ENCODE peak calls at places on chromosomes 1 and 21, in seven cellular contexts. X is GM18507, K is NCI-H2081, E is cardiac muscle cell, C is cardiac fibroblast, T is GM12891, P is naive B cell. A is an unnamed sample.

GRCh38 chr1:10212476-10212875 is 2.1 kb downstream of the KIF1B start:
- DNase-seq in X (no peak), K (no peak), E (no peak), C (no peak), T (no peak), P (no peak), A (no peak)

GRCh38 chr1:224198572-224198971 is 15.5 kb downstream of the DEGS1 start:
- DNase-seq in X (no peak), K (no peak), E (no peak), C (no peak), T (no peak), P (no peak), A (no peak)

GRCh38 chr1:116471241-116471640 is 98.2 kb downstream of the ATP1A1 start:
- DNase-seq in X (no peak), K (no peak), E (no peak), C (no peak), T (no peak), P (no peak), A (no peak)

GRCh38 chr1:101506541-101507164 is 269.8 kb downstream of the S1PR1 start:
- DNase-seq in X (peak; percentile 2), K (peak; percentile 32), E (peak; percentile 56), C (peak; percentile 51), T (no peak), P (peak; percentile 30), A (peak; percentile 39)

GRCh38 chr1:61268546-61269243 is 186.3 kb downstream of the NFIA start:
- DNase-seq in X (no peak), K (no peak), E (no peak), C (no peak), T (no peak), P (no peak), A (no peak)

GRCh38 chr1:99469641-99470040 is 176.3 kb upstream of the PALMD start:
- DNase-seq in X (no peak), K (no peak), E (no peak), C (no peak), T (no peak), P (no peak), A (no peak)

GRCh38 chr1:204455063-204455830 is 39.4 kb downstream of the PIK3C2B start:
- DNase-seq in X (no peak), K (no peak), E (no peak), C (no peak), T (no peak), P (no peak), A (no peak)

GRCh38 chr21:35933466-35933865 is 126.9 kb downstream of the SETD4 start:
- DNase-seq in X (no peak), K (no peak), E (no peak), C (peak; percentile 83), T (no peak), P (no peak), A (peak; percentile 90)

GRCh38 chr21:36209626-36210171 is 53.1 kb downstream of the DOP1B start:
- DNase-seq in X (no peak), K (peak; percentile 58), E (peak; percentile 56), C (peak; percentile 51), T (no peak), P (peak; percentile 25), A (peak; percentile 71)

GRCh38 chr1:22936681-22937080 is 36.0 kb downstream of the LACTBL1 start:
- DNase-seq in X (no peak), K (no peak), E (no peak), C (no peak), T (no peak), P (no peak), A (no peak)

GRCh38 chr1:1199961-1200875 is 6.2 kb downstream of the TNFRSF18 start:
- DNase-seq in X (no peak), K (no peak), E (no peak), C (no peak), T (no peak), P (no peak), A (no peak)

GRCh38 chr1:230073371-230074035 is 6.5 kb downstream of the GALNT2 start:
- DNase-seq in X (no peak), K (no peak), E (no peak), C (no peak), T (no peak), P (no peak), A (peak; percentile 62)

GRCh38 chr1:17434591-17434990 is 4.9 kb downstream of the RCC2 start:
- DNase-seq in X (no peak), K (no peak), E (no peak), C (no peak), T (no peak), P (no peak), A (no peak)

GRCh38 chr1:50099654-50100053 is 9.1 kb upstream of the ELAVL4 start:
- DNase-seq in X (no peak), K (no peak), E (no peak), C (no peak), T (no peak), P (no peak), A (no peak)

GRCh38 chr1:165697491-165697880 is 876 bp downstream of the ALDH9A1 start:
- DNase-seq in X (no peak), K (no peak), E (no peak), C (peak; percentile 10), T (no peak), P (no peak), A (peak; percentile 22)

GRCh38 chr1:91092503-91092902 is 70.7 kb upstream of the ZNF644 start:
- DNase-seq in X (no peak), K (no peak), E (no peak), C (no peak), T (no peak), P (no peak), A (no peak)

GRCh38 chr1:159302036-159302435 is at the start of gene FCER1A:
- DNase-seq in X (no peak), K (no peak), E (no peak), C (no peak), T (no peak), P (no peak), A (no peak)

GRCh38 chr1:24932284-24932683 is 2.2 kb upstream of the RUNX3 start:
- DNase-seq in X (no peak), K (peak; percentile 21), E (peak; percentile 76), C (peak; percentile 18), T (peak; percentile 79), P (peak; percentile 72), A (no peak)

GRCh38 chr1:55634516-55634915 is 419.4 kb upstream of the USP24 start:
- DNase-seq in X (no peak), K (no peak), E (no peak), C (no peak), T (no peak), P (no peak), A (no peak)

A was measured in fibroblast of villous mesenchyme.